ENCODE peak calls at places on chromosome 10, in eight cellular contexts. M, D, O, G, Z, W, A and C are unnamed samples.

GRCh38 chr10:114623661-114624294 is 34.3 kb downstream of the ABLIM1 start:
- DNase-seq in D (no peak), Z (peak; percentile 96), O (peak; percentile 77), G (peak; percentile 95), W (no peak), M (no peak), A (peak; percentile 94), C (peak; percentile 51)

GRCh38 chr10:49119746-49120145 is 4.4 kb upstream of the VSTM4 start:
- DNase-seq in A (peak; percentile 55), O (peak; percentile 35), Z (no peak), M (no peak), W (no peak), D (no peak), G (no peak), C (no peak)

GRCh38 chr10:110460111-110460809 is 37.4 kb upstream of the DUSP5 start:
- DNase-seq in G (peak; percentile 32), W (no peak), A (peak; percentile 14), M (no peak), Z (peak; percentile 90), D (no peak), O (peak; percentile 16), C (no peak)

GRCh38 chr10:59362991-59363390 is 642 bp upstream of the FAM13C start:
- DNase-seq in Z (no peak), G (no peak), O (peak; percentile 46), D (no peak), W (no peak), A (peak; percentile 47), M (peak; percentile 73), C (peak; percentile 78)

GRCh38 chr10:78754269-78755074 is 314.3 kb upstream of the ZMIZ1 start:
- DNase-seq in O (peak; percentile 87), W (no peak), M (peak; percentile 78), A (peak; percentile 87), Z (no peak), G (peak; percentile 52), D (no peak), C (no peak)

GRCh38 chr10:33421789-33422188 is 87.3 kb upstream of the NRP1 start:
- DNase-seq in D (no peak), O (peak; percentile 90), A (peak; percentile 96), G (no peak), Z (no peak), W (no peak), M (peak; percentile 58), C (no peak)

GRCh38 chr10:106708521-106708920 is 456.0 kb downstream of the SORCS1 start:
- DNase-seq in A (no peak), Z (no peak), O (no peak), M (no peak), W (no peak), D (no peak), G (no peak), C (no peak)

GRCh38 chr10:28925154-28925663 is 247.9 kb downstream of the BAMBI start:
- DNase-seq in O (no peak), W (no peak), D (no peak), Z (no peak), M (no peak), A (no peak), G (no peak), C (no peak)

GRCh38 chr10:113876461-113876860 is 22.0 kb downstream of the NHLRC2 start:
- DNase-seq in Z (no peak), W (no peak), D (no peak), M (no peak), A (no peak), O (no peak), G (no peak), C (no peak)

GRCh38 chr10:71966046-71967004 is 2.1 kb downstream of the CHST3 start:
- DNase-seq in O (no peak), D (no peak), M (no peak), A (peak; percentile 60), W (no peak), G (no peak), Z (peak; percentile 34), C (no peak)

GRCh38 chr10:26331376-26331775 is 106.8 kb upstream of the APBB1IP start:
- DNase-seq in M (no peak), Z (no peak), O (no peak), D (no peak), W (no peak), G (no peak), A (no peak), C (no peak)

GRCh38 chr10:20215547-20216152 is 399.4 kb downstream of the PLXDC2 start:
- DNase-seq in W (no peak), M (no peak), G (no peak), D (no peak), O (no peak), A (no peak), Z (no peak), C (no peak)

GRCh38 chr10:71225291-71226058 is 13.1 kb downstream of the UNC5B start:
- DNase-seq in Z (no peak), D (no peak), O (no peak), G (no peak), A (no peak), W (no peak), M (no peak), C (no peak)

GRCh38 chr10:61283066-61283465 is 170.1 kb downstream of the TMEM26 start:
- DNase-seq in G (no peak), Z (no peak), M (no peak), A (peak; percentile 56), O (no peak), D (no peak), W (no peak), C (no peak)

GRCh38 chr10:99742240-99742639 is 10.2 kb downstream of the CUTC start:
- DNase-seq in Z (no peak), A (no peak), W (no peak), O (no peak), D (no peak), M (no peak), G (no peak), C (no peak)

GRCh38 chr10:99743841-99744240 is 11.8 kb downstream of the CUTC start:
- DNase-seq in D (no peak), O (no peak), G (no peak), M (no peak), W (no peak), A (no peak), Z (no peak), C (no peak)

GRCh38 chr10:99740933-99741559 is 9.0 kb downstream of the CUTC start:
- DNase-seq in O (no peak), M (no peak), D (no peak), A (no peak), W (no peak), Z (no peak), G (no peak), C (no peak)

GRCh38 chr10:99742701-99743100 is 10.7 kb downstream of the CUTC start:
- DNase-seq in W (no peak), A (no peak), Z (no peak), D (no peak), O (no peak), M (no peak), G (no peak), C (no peak)

DNA sequence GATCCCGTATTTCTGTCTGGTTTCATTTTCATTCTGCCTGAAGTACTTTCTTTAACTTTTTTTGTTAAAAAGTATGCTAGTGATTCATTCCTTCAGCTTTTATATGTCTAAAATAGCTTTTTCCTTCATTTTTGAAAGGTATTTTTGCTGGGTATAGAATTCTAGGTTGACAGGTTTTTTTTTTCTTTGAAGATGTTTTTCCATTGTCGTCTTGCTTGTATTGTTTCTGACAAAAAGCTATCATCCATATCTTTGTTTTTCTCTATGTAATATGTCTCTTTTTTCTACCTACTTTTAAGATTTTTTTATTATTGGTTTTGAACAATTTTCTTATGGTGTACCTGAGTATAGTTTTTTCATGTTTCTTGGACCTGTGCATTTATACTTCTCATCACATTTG is 8.2 kb downstream of the CUTC start:
- DNase-seq in O (no peak), A (no peak), D (no peak), Z (no peak), G (no peak), M (no peak), W (no peak), C (no peak)
- H3K27ac ChIP-seq in O (no peak overlapping the region), A (no peak overlapping the region), D (no peak overlapping the region), Z (no peak overlapping the region), G (no peak overlapping the region), M (no peak overlapping the region), W (no peak overlapping the region), C (no peak overlapping the region)

GRCh38 chr10:98240524-98240923 is 27.5 kb downstream of the LOXL4 start:
- DNase-seq in Z (no peak), D (no peak), G (no peak), W (no peak), M (no peak), A (no peak), O (no peak), C (no peak)
- H3K36me3 ChIP-seq in Z (no peaks in the 10 kb centered on the region), D (peaks cover 27% of the 10 kb centered on the region), G (peaks cover 52% of the 10 kb centered on the region), W (peaks cover 20% of the 10 kb centered on the region), M (no peaks in the 10 kb centered on the region), A (peaks cover 15% of the 10 kb centered on the region), O (peaks cover 17% of the 10 kb centered on the region), C (no peaks in the 10 kb centered on the region)

GRCh38 chr10:124944982-124945381 is 3.1 kb downstream of the ZRANB1 start:
- DNase-seq in M (no peak), A (peak; percentile 64), O (no peak), D (no peak), G (no peak), W (no peak), Z (no peak), C (no peak)

GRCh38 chr10:124946945-124947344 is 5.0 kb downstream of the ZRANB1 start:
- DNase-seq in Z (peak; percentile 50), M (no peak), O (no peak), W (no peak), A (no peak), G (no peak), D (no peak), C (no peak)

GRCh38 chr10:124942317-124943169 is 620 bp downstream of the ZRANB1 start:
- DNase-seq in D (no peak), G (no peak), W (no peak), M (no peak), O (no peak), Z (no peak), A (no peak), C (no peak)

GRCh38 chr10:124941823-124942222 is at the start of gene ZRANB1:
- DNase-seq in D (no peak), A (no peak), W (no peak), O (no peak), Z (no peak), M (no peak), G (no peak), C (no peak)

GRCh38 chr10:124943301-124944092 is 1.6 kb downstream of the ZRANB1 start:
- DNase-seq in A (peak; percentile 76), O (peak; percentile 39), Z (no peak), M (no peak), W (no peak), D (no peak), G (no peak), C (no peak)
- H3K27ac ChIP-seq in A (no peak overlapping the region), O (peak overlapping the region; percentile 48), Z (no peak overlapping the region), M (peak overlapping the region; percentile 12), W (no peak overlapping the region), D (no peak overlapping the region), G (no peak overlapping the region), C (no peak overlapping the region)

DNA sequence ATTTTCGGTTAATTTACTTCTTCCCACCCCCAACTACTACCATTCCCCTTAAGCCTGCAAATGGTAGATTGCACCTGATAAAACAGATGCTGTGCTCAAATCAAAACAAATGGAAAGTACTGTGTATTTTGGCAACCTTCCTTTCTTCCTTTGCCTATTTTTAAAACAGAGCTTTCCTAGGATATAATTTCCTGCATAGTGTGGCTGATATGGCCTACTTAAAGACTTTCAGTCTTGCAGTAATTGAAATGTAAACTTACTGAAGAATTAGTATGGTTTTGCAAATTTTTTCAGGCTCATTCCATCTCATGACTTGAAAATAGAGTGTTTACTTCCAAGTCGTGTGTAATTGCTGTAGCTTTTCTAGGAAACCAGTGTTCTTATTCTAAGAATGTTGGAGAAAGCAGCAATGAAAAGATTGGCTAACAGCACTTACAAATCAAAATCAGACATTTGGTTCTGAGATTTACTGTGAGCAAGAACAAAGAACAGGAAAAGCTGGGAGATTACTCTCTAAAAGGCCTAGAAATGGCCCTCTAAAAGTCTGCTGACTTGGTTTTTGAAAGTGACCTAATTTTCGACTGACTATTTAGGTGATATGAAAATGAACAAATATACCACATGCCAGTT is 52.0 kb downstream of the REEP3 start:
- DNase-seq in D (no peak), W (no peak), Z (no peak), A (peak; percentile 75), O (no peak), M (peak; percentile 19), G (no peak), C (no peak)
- H3K36me3 ChIP-seq in D (no peaks in the 10 kb centered on the region), W (no peaks in the 10 kb centered on the region), Z (no peaks in the 10 kb centered on the region), A (no peaks in the 10 kb centered on the region), O (peaks cover 13% of the 10 kb centered on the region), M (no peaks in the 10 kb centered on the region), G (peaks cover 4% of the 10 kb centered on the region), C (no peaks in the 10 kb centered on the region)